ENCODE peak calls at places on chromosomes 16 and 17, in nine cellular contexts. One of them, this sample, is unnamed. For H3K4me1, the result is how much of the 10 kb centered on the place peaks cover.

GRCh38 chr16:67529639-67530012 is 997 bp downstream of the RIPOR1 start:
- DNase-seq in stomach: no peak
- DNase-seq in K562: no peak
- DNase-seq in heart left ventricle: no peak
- DNase-seq in transverse colon: no peak
- DNase-seq in body of pancreas: no peak
- DNase-seq in prostate gland: no peak
- DNase-seq in esophagus squamous epithelium: no peak
- DNase-seq in A549: no peak
- DNase-seq in this sample: peak

GRCh38 chr16:27305342-27305741 is 8.4 kb upstream of the IL4R start:
- DNase-seq in stomach: no peak
- DNase-seq in K562: no peak
- DNase-seq in heart left ventricle: no peak
- DNase-seq in transverse colon: no peak
- DNase-seq in esophagus squamous epithelium: no peak
- DNase-seq in prostate gland: no peak
- DNase-seq in body of pancreas: no peak
- DNase-seq in A549: no peak
- DNase-seq in this sample: peak

GRCh38 chr17:81165246-81166032 is at the start of gene PVALEF:
- DNase-seq in stomach: no peak
- DNase-seq in heart left ventricle: no peak
- DNase-seq in body of pancreas: peak
- DNase-seq in prostate gland: no peak
- DNase-seq in K562: no peak
- DNase-seq in transverse colon: no peak
- DNase-seq in esophagus squamous epithelium: no peak
- DNase-seq in A549: peak
- DNase-seq in this sample: no peak

GRCh38 chr16:82695806-82696205 is 69.0 kb downstream of the CDH13 start:
- DNase-seq in heart left ventricle: no peak
- DNase-seq in prostate gland: no peak
- DNase-seq in body of pancreas: no peak
- DNase-seq in stomach: no peak
- DNase-seq in K562: no peak
- DNase-seq in transverse colon: no peak
- DNase-seq in esophagus squamous epithelium: no peak
- DNase-seq in A549: no peak
- DNase-seq in this sample: no peak

GRCh38 chr17:70906808-70907207 is 737.5 kb downstream of the KCNJ2 start:
- DNase-seq in prostate gland: no peak
- DNase-seq in K562: no peak
- DNase-seq in transverse colon: no peak
- DNase-seq in esophagus squamous epithelium: no peak
- DNase-seq in body of pancreas: no peak
- DNase-seq in heart left ventricle: no peak
- DNase-seq in stomach: no peak
- DNase-seq in A549: no peak
- DNase-seq in this sample: no peak

GRCh38 chr16:27226476-27226875 is 23.1 kb downstream of the KDM8 start:
- DNase-seq in transverse colon: no peak
- DNase-seq in K562: no peak
- DNase-seq in heart left ventricle: peak
- DNase-seq in esophagus squamous epithelium: no peak
- DNase-seq in body of pancreas: peak
- DNase-seq in stomach: no peak
- DNase-seq in A549: no peak
- DNase-seq in prostate gland: peak
- DNase-seq in this sample: no peak

GRCh38 chr16:86585821-86586611 is 7.7 kb downstream of the FOXL1 start:
- DNase-seq in transverse colon: no peak
- DNase-seq in heart left ventricle: no peak
- DNase-seq in prostate gland: no peak
- DNase-seq in esophagus squamous epithelium: no peak
- DNase-seq in K562: no peak
- DNase-seq in A549: no peak
- DNase-seq in body of pancreas: no peak
- DNase-seq in stomach: no peak
- DNase-seq in this sample: no peak

GRCh38 chr16:11395008-11395948 is 50.0 kb downstream of the RMI2 start:
- DNase-seq in transverse colon: no peak
- DNase-seq in A549: no peak
- DNase-seq in K562: no peak
- DNase-seq in stomach: no peak
- DNase-seq in prostate gland: peak
- DNase-seq in esophagus squamous epithelium: no peak
- DNase-seq in heart left ventricle: peak
- DNase-seq in body of pancreas: peak
- DNase-seq in this sample: no peak

GRCh38 chr16:67249178-67249759 is 490 bp downstream of the SLC9A5 start:
- DNase-seq in stomach: no peak
- DNase-seq in K562: no peak
- DNase-seq in transverse colon: no peak
- DNase-seq in A549: no peak
- DNase-seq in esophagus squamous epithelium: no peak
- DNase-seq in prostate gland: no peak
- DNase-seq in body of pancreas: no peak
- DNase-seq in heart left ventricle: no peak
- DNase-seq in this sample: no peak

GRCh38 chr17:41813039-41813680 is 356 bp downstream of the FKBP10 start:
- DNase-seq in esophagus squamous epithelium: no peak
- DNase-seq in K562: no peak
- DNase-seq in body of pancreas: no peak
- DNase-seq in A549: peak
- DNase-seq in prostate gland: no peak
- DNase-seq in stomach: no peak
- DNase-seq in heart left ventricle: no peak
- DNase-seq in transverse colon: no peak
- DNase-seq in this sample: no peak

GRCh38 chr17:29565643-29566472 is 979 bp downstream of the ABHD15 start:
- DNase-seq in A549: peak
- DNase-seq in body of pancreas: peak
- DNase-seq in stomach: peak
- DNase-seq in heart left ventricle: no peak
- DNase-seq in K562: no peak
- DNase-seq in transverse colon: peak
- DNase-seq in esophagus squamous epithelium: no peak
- DNase-seq in prostate gland: peak
- DNase-seq in this sample: no peak

GRCh38 chr17:66351053-66351452 is 48.6 kb downstream of the PRKCA start:
- DNase-seq in transverse colon: peak
- DNase-seq in esophagus squamous epithelium: no peak
- DNase-seq in K562: no peak
- DNase-seq in A549: no peak
- DNase-seq in stomach: peak
- DNase-seq in body of pancreas: peak
- DNase-seq in prostate gland: no peak
- DNase-seq in heart left ventricle: peak
- DNase-seq in this sample: no peak

GRCh38 chr17:41547921-41548843 is 20.1 kb upstream of the KRT19 start:
- DNase-seq in body of pancreas: peak
- DNase-seq in heart left ventricle: peak
- DNase-seq in stomach: peak
- DNase-seq in prostate gland: peak
- DNase-seq in transverse colon: peak
- DNase-seq in A549: peak
- DNase-seq in K562: peak
- DNase-seq in esophagus squamous epithelium: no peak
- DNase-seq in this sample: peak

GRCh38 chr17:83160443-83161297 is 81.3 kb downstream of the METRNL start:
- DNase-seq in prostate gland: no peak
- DNase-seq in stomach: no peak
- DNase-seq in heart left ventricle: no peak
- DNase-seq in A549: no peak
- DNase-seq in body of pancreas: no peak
- DNase-seq in transverse colon: no peak
- DNase-seq in K562: no peak
- DNase-seq in esophagus squamous epithelium: no peak
- DNase-seq in this sample: peak

GRCh38 chr16:1175566-1176279 is 22.8 kb downstream of the CACNA1H start:
- DNase-seq in stomach: no peak
- DNase-seq in prostate gland: no peak
- DNase-seq in heart left ventricle: no peak
- DNase-seq in transverse colon: no peak
- DNase-seq in A549: no peak
- DNase-seq in K562: no peak
- DNase-seq in esophagus squamous epithelium: no peak
- DNase-seq in body of pancreas: no peak
- DNase-seq in this sample: no peak

GRCh38 chr17:39939588-39940419 is 12.3 kb downstream of the LRRC3C start:
- DNase-seq in K562: peak
- DNase-seq in heart left ventricle: peak
- DNase-seq in body of pancreas: no peak
- DNase-seq in stomach: no peak
- DNase-seq in esophagus squamous epithelium: no peak
- DNase-seq in transverse colon: no peak
- DNase-seq in prostate gland: no peak
- DNase-seq in A549: peak
- DNase-seq in this sample: no peak

GRCh38 chr17:44787271-44787940 is 28.6 kb downstream of the ADAM11 start:
- DNase-seq in A549: no peak
- DNase-seq in heart left ventricle: no peak
- DNase-seq in prostate gland: no peak
- DNase-seq in body of pancreas: no peak
- DNase-seq in stomach: no peak
- DNase-seq in K562: no peak
- DNase-seq in transverse colon: no peak
- DNase-seq in esophagus squamous epithelium: no peak
- DNase-seq in this sample: no peak

GRCh38 chr16:73671102-73671501 is 623.2 kb upstream of the ZFHX3 start:
- DNase-seq in prostate gland: no peak
- DNase-seq in A549: no peak
- DNase-seq in transverse colon: no peak
- DNase-seq in body of pancreas: no peak
- DNase-seq in stomach: no peak
- DNase-seq in esophagus squamous epithelium: no peak
- DNase-seq in heart left ventricle: no peak
- DNase-seq in K562: no peak
- DNase-seq in this sample: no peak

GRCh38 chr17:7313028-7313889 is 1.9 kb downstream of the GPS2 start:
- DNase-seq in K562: no peak
- DNase-seq in prostate gland: no peak
- DNase-seq in transverse colon: no peak
- DNase-seq in A549: peak
- DNase-seq in heart left ventricle: no peak
- DNase-seq in stomach: no peak
- DNase-seq in esophagus squamous epithelium: no peak
- DNase-seq in body of pancreas: no peak
- DNase-seq in this sample: no peak
- TF ChIP-seq CTCF in K562: peak
- TF ChIP-seq CTCF in prostate gland: no peak
- TF ChIP-seq CTCF in transverse colon: peak
- TF ChIP-seq CTCF in A549: no peak
- TF ChIP-seq CTCF in heart left ventricle: peak
- TF ChIP-seq CTCF in stomach: no peak
- TF ChIP-seq CTCF in esophagus squamous epithelium: peak
- TF ChIP-seq CTCF in body of pancreas: peak
- TF ChIP-seq CTCF in this sample: peak

GRCh38 chr17:75876938-75877751 is 1.2 kb downstream of the TRIM47 start:
- DNase-seq in transverse colon: peak
- DNase-seq in body of pancreas: peak
- DNase-seq in heart left ventricle: peak
- DNase-seq in esophagus squamous epithelium: no peak
- DNase-seq in A549: peak
- DNase-seq in K562: no peak
- DNase-seq in stomach: peak
- DNase-seq in prostate gland: peak
- DNase-seq in this sample: peak
- TF ChIP-seq POLR2A in transverse colon: no peak
- TF ChIP-seq POLR2A in body of pancreas: peak
- TF ChIP-seq POLR2A in heart left ventricle: no peak
- TF ChIP-seq POLR2A in esophagus squamous epithelium: no peak
- TF ChIP-seq POLR2A in A549: no peak
- TF ChIP-seq POLR2A in K562: no peak
- TF ChIP-seq POLR2A in stomach: no peak
- TF ChIP-seq POLR2A in prostate gland: peak
- TF ChIP-seq POLR2A in this sample: peak

GRCh38 chr17:36730095-36730808 is 128.9 kb downstream of the MRM1 start:
- DNase-seq in body of pancreas: no peak
- DNase-seq in stomach: no peak
- DNase-seq in K562: no peak
- DNase-seq in A549: no peak
- DNase-seq in heart left ventricle: no peak
- DNase-seq in transverse colon: no peak
- DNase-seq in esophagus squamous epithelium: no peak
- DNase-seq in prostate gland: no peak
- DNase-seq in this sample: no peak

GRCh38 chr17:36731091-36731490 is 129.7 kb downstream of the MRM1 start:
- DNase-seq in K562: no peak
- DNase-seq in stomach: no peak
- DNase-seq in heart left ventricle: no peak
- DNase-seq in A549: no peak
- DNase-seq in esophagus squamous epithelium: no peak
- DNase-seq in transverse colon: peak
- DNase-seq in body of pancreas: peak
- DNase-seq in prostate gland: peak
- DNase-seq in this sample: no peak

GRCh38 chr17:36727577-36727976 is 126.2 kb downstream of the MRM1 start:
- DNase-seq in stomach: no peak
- DNase-seq in K562: peak
- DNase-seq in A549: no peak
- DNase-seq in transverse colon: no peak
- DNase-seq in heart left ventricle: no peak
- DNase-seq in body of pancreas: no peak
- DNase-seq in prostate gland: no peak
- DNase-seq in esophagus squamous epithelium: no peak
- DNase-seq in this sample: no peak

GRCh38 chr17:36726199-36726598 is 124.8 kb downstream of the MRM1 start:
- DNase-seq in stomach: no peak
- DNase-seq in transverse colon: no peak
- DNase-seq in heart left ventricle: no peak
- DNase-seq in body of pancreas: no peak
- DNase-seq in prostate gland: no peak
- DNase-seq in A549: no peak
- DNase-seq in K562: no peak
- DNase-seq in esophagus squamous epithelium: no peak
- DNase-seq in this sample: no peak

GRCh38 chr17:36728030-36728991 is 126.9 kb downstream of the MRM1 start:
- DNase-seq in prostate gland: no peak
- DNase-seq in heart left ventricle: no peak
- DNase-seq in body of pancreas: no peak
- DNase-seq in stomach: no peak
- DNase-seq in esophagus squamous epithelium: no peak
- DNase-seq in A549: no peak
- DNase-seq in transverse colon: no peak
- DNase-seq in K562: peak
- DNase-seq in this sample: no peak
- H3K4me1 ChIP-seq in prostate gland: under half
- H3K4me1 ChIP-seq in heart left ventricle: under half
- H3K4me1 ChIP-seq in body of pancreas: under half
- H3K4me1 ChIP-seq in stomach: under half
- H3K4me1 ChIP-seq in esophagus squamous epithelium: under half
- H3K4me1 ChIP-seq in A549: under half
- H3K4me1 ChIP-seq in transverse colon: under half
- H3K4me1 ChIP-seq in K562: under half
- H3K4me1 ChIP-seq in this sample: under half

DNA sequence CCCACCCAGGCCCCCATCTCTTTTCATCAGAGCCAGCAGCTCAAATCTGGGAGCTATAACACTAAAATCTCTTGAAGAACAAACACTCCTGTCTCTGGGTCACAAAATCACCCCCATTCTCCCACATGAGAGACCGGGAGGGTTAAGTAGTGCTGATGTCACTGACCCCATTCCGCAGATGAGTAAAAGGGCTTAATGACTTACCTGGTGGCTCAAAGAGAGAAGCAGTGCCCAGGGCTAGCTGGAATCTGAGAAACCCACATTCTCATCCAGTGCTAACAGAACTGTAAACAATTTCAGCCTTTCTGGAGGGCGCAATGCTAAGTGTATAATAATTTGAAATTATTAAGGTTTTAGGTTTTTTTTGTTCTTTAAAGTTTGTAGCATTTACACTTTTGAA is 26.3 kb upstream of the LHX1 start:
- DNase-seq in esophagus squamous epithelium: no peak
- DNase-seq in body of pancreas: no peak
- DNase-seq in heart left ventricle: no peak
- DNase-seq in stomach: no peak
- DNase-seq in A549: no peak
- DNase-seq in K562: no peak
- DNase-seq in transverse colon: no peak
- DNase-seq in prostate gland: no peak
- DNase-seq in this sample: no peak
- TF ChIP-seq CTCF in esophagus squamous epithelium: no peak
- TF ChIP-seq CTCF in body of pancreas: no peak
- TF ChIP-seq CTCF in heart left ventricle: no peak
- TF ChIP-seq CTCF in stomach: no peak
- TF ChIP-seq CTCF in A549: no peak
- TF ChIP-seq CTCF in K562: no peak
- TF ChIP-seq CTCF in transverse colon: no peak
- TF ChIP-seq CTCF in prostate gland: no peak
- TF ChIP-seq CTCF in this sample: no peak